ENCODE peak calls at places on chromosomes 12 and 14, in nine cellular contexts. One of them, this sample, is unnamed.

GRCh38 chr12:40225984-40226602 is 1.3 kb downstream of the LRRK2 start:
- DNase-seq in tibial artery: no peak
- DNase-seq in NB4: peak
- DNase-seq in brain microvascular endothelial cell: no peak
- DNase-seq in astrocyte of the cerebellum: no peak
- DNase-seq in fibroblast of pulmonary artery: no peak
- DNase-seq in fibroblast of mammary gland: no peak
- DNase-seq in dorsolateral prefrontal cortex: no peak
- DNase-seq in body of pancreas: no peak
- DNase-seq in this sample: no peak

GRCh38 chr14:36478782-36479181 is 41.2 kb downstream of the NKX2-1 start:
- DNase-seq in tibial artery: no peak
- DNase-seq in NB4: no peak
- DNase-seq in brain microvascular endothelial cell: no peak
- DNase-seq in astrocyte of the cerebellum: no peak
- DNase-seq in fibroblast of pulmonary artery: no peak
- DNase-seq in fibroblast of mammary gland: peak
- DNase-seq in dorsolateral prefrontal cortex: no peak
- DNase-seq in body of pancreas: no peak
- DNase-seq in this sample: no peak

GRCh38 chr12:93742086-93742934 is 65.1 kb downstream of the CRADD start:
- DNase-seq in tibial artery: peak
- DNase-seq in NB4: peak
- DNase-seq in brain microvascular endothelial cell: peak
- DNase-seq in astrocyte of the cerebellum: peak
- DNase-seq in fibroblast of pulmonary artery: peak
- DNase-seq in fibroblast of mammary gland: peak
- DNase-seq in dorsolateral prefrontal cortex: peak
- DNase-seq in body of pancreas: peak
- DNase-seq in this sample: no peak

GRCh38 chr12:115963030-115963480 is 314.4 kb downstream of the MED13L start:
- DNase-seq in tibial artery: no peak
- DNase-seq in NB4: no peak
- DNase-seq in brain microvascular endothelial cell: peak
- DNase-seq in astrocyte of the cerebellum: peak
- DNase-seq in fibroblast of pulmonary artery: peak
- DNase-seq in fibroblast of mammary gland: peak
- DNase-seq in dorsolateral prefrontal cortex: no peak
- DNase-seq in body of pancreas: no peak
- DNase-seq in this sample: peak

GRCh38 chr12:88856201-88856600 is 275.9 kb upstream of the KITLG start:
- DNase-seq in tibial artery: no peak
- DNase-seq in NB4: no peak
- DNase-seq in brain microvascular endothelial cell: no peak
- DNase-seq in astrocyte of the cerebellum: no peak
- DNase-seq in fibroblast of pulmonary artery: no peak
- DNase-seq in fibroblast of mammary gland: no peak
- DNase-seq in dorsolateral prefrontal cortex: no peak
- DNase-seq in body of pancreas: no peak
- DNase-seq in this sample: no peak

GRCh38 chr12:3921526-3921925 is 48.3 kb upstream of the PARP11 start:
- DNase-seq in tibial artery: no peak
- DNase-seq in NB4: no peak
- DNase-seq in brain microvascular endothelial cell: no peak
- DNase-seq in astrocyte of the cerebellum: no peak
- DNase-seq in fibroblast of pulmonary artery: no peak
- DNase-seq in fibroblast of mammary gland: no peak
- DNase-seq in dorsolateral prefrontal cortex: no peak
- DNase-seq in body of pancreas: no peak
- DNase-seq in this sample: no peak

GRCh38 chr12:12467701-12468218 is 94.9 kb downstream of the DUSP16 start:
- DNase-seq in tibial artery: peak
- DNase-seq in NB4: peak
- DNase-seq in brain microvascular endothelial cell: no peak
- DNase-seq in astrocyte of the cerebellum: peak
- DNase-seq in fibroblast of pulmonary artery: no peak
- DNase-seq in fibroblast of mammary gland: no peak
- DNase-seq in dorsolateral prefrontal cortex: peak
- DNase-seq in body of pancreas: no peak
- DNase-seq in this sample: no peak

GRCh38 chr14:57526942-57527341 is 33.3 kb upstream of the CCDC198 start:
- DNase-seq in tibial artery: no peak
- DNase-seq in NB4: peak
- DNase-seq in brain microvascular endothelial cell: no peak
- DNase-seq in astrocyte of the cerebellum: no peak
- DNase-seq in fibroblast of pulmonary artery: no peak
- DNase-seq in fibroblast of mammary gland: no peak
- DNase-seq in dorsolateral prefrontal cortex: no peak
- DNase-seq in body of pancreas: no peak
- DNase-seq in this sample: no peak

GRCh38 chr12:112868459-112869041 is 38.2 kb upstream of the OAS1 start:
- DNase-seq in tibial artery: no peak
- DNase-seq in NB4: no peak
- DNase-seq in brain microvascular endothelial cell: no peak
- DNase-seq in astrocyte of the cerebellum: no peak
- DNase-seq in fibroblast of pulmonary artery: no peak
- DNase-seq in fibroblast of mammary gland: no peak
- DNase-seq in dorsolateral prefrontal cortex: no peak
- DNase-seq in body of pancreas: no peak
- DNase-seq in this sample: no peak

GRCh38 chr12:56358836-56359532 is 923 bp downstream of the STAT2 start:
- DNase-seq in tibial artery: no peak
- DNase-seq in NB4: peak
- DNase-seq in brain microvascular endothelial cell: peak
- DNase-seq in astrocyte of the cerebellum: peak
- DNase-seq in fibroblast of pulmonary artery: peak
- DNase-seq in fibroblast of mammary gland: peak
- DNase-seq in dorsolateral prefrontal cortex: peak
- DNase-seq in body of pancreas: no peak
- DNase-seq in this sample: peak

GRCh38 chr14:76940057-76940456 is 88.5 kb downstream of the IRF2BPL start:
- DNase-seq in tibial artery: no peak
- DNase-seq in NB4: no peak
- DNase-seq in brain microvascular endothelial cell: no peak
- DNase-seq in astrocyte of the cerebellum: no peak
- DNase-seq in fibroblast of pulmonary artery: no peak
- DNase-seq in fibroblast of mammary gland: no peak
- DNase-seq in dorsolateral prefrontal cortex: no peak
- DNase-seq in body of pancreas: no peak
- DNase-seq in this sample: no peak

GRCh38 chr12:50215033-50215432 is 47.9 kb upstream of the CERS5 start:
- DNase-seq in tibial artery: no peak
- DNase-seq in NB4: no peak
- DNase-seq in brain microvascular endothelial cell: no peak
- DNase-seq in astrocyte of the cerebellum: no peak
- DNase-seq in fibroblast of pulmonary artery: peak
- DNase-seq in fibroblast of mammary gland: peak
- DNase-seq in dorsolateral prefrontal cortex: no peak
- DNase-seq in body of pancreas: no peak
- DNase-seq in this sample: no peak

GRCh38 chr12:46187023-46187422 is 81.8 kb downstream of the SLC38A1 start:
- DNase-seq in tibial artery: no peak
- DNase-seq in NB4: no peak
- DNase-seq in brain microvascular endothelial cell: peak
- DNase-seq in astrocyte of the cerebellum: peak
- DNase-seq in fibroblast of pulmonary artery: peak
- DNase-seq in fibroblast of mammary gland: peak
- DNase-seq in dorsolateral prefrontal cortex: no peak
- DNase-seq in body of pancreas: peak
- DNase-seq in this sample: peak

GRCh38 chr14:73764881-73765280 is 50.7 kb upstream of the PNMA1 start:
- DNase-seq in tibial artery: peak
- DNase-seq in NB4: no peak
- DNase-seq in brain microvascular endothelial cell: no peak
- DNase-seq in astrocyte of the cerebellum: no peak
- DNase-seq in fibroblast of pulmonary artery: peak
- DNase-seq in fibroblast of mammary gland: peak
- DNase-seq in dorsolateral prefrontal cortex: no peak
- DNase-seq in body of pancreas: peak
- DNase-seq in this sample: no peak

GRCh38 chr14:75454963-75455546 is 27.2 kb downstream of the JDP2 start:
- DNase-seq in tibial artery: peak
- DNase-seq in NB4: peak
- DNase-seq in brain microvascular endothelial cell: peak
- DNase-seq in astrocyte of the cerebellum: peak
- DNase-seq in fibroblast of pulmonary artery: peak
- DNase-seq in fibroblast of mammary gland: peak
- DNase-seq in dorsolateral prefrontal cortex: no peak
- DNase-seq in body of pancreas: peak
- DNase-seq in this sample: peak

GRCh38 chr12:18320976-18321375 is 59.7 kb downstream of the PIK3C2G start:
- DNase-seq in tibial artery: no peak
- DNase-seq in NB4: no peak
- DNase-seq in brain microvascular endothelial cell: no peak
- DNase-seq in astrocyte of the cerebellum: no peak
- DNase-seq in fibroblast of pulmonary artery: no peak
- DNase-seq in fibroblast of mammary gland: no peak
- DNase-seq in dorsolateral prefrontal cortex: no peak
- DNase-seq in body of pancreas: no peak
- DNase-seq in this sample: no peak

GRCh38 chr14:50082784-50083466 is 33.4 kb downstream of the VCPKMT start:
- DNase-seq in tibial artery: no peak
- DNase-seq in NB4: peak
- DNase-seq in brain microvascular endothelial cell: peak
- DNase-seq in astrocyte of the cerebellum: no peak
- DNase-seq in fibroblast of pulmonary artery: no peak
- DNase-seq in fibroblast of mammary gland: peak
- DNase-seq in dorsolateral prefrontal cortex: no peak
- DNase-seq in body of pancreas: no peak
- DNase-seq in this sample: no peak

GRCh38 chr14:97331058-97331457 is 533.9 kb downstream of the VRK1 start:
- DNase-seq in tibial artery: no peak
- DNase-seq in NB4: no peak
- DNase-seq in brain microvascular endothelial cell: no peak
- DNase-seq in astrocyte of the cerebellum: no peak
- DNase-seq in fibroblast of pulmonary artery: no peak
- DNase-seq in fibroblast of mammary gland: no peak
- DNase-seq in dorsolateral prefrontal cortex: no peak
- DNase-seq in body of pancreas: no peak
- DNase-seq in this sample: no peak

GRCh38 chr12:44385964-44386363 is 490.2 kb downstream of the NELL2 start:
- DNase-seq in tibial artery: no peak
- DNase-seq in NB4: no peak
- DNase-seq in brain microvascular endothelial cell: no peak
- DNase-seq in astrocyte of the cerebellum: no peak
- DNase-seq in fibroblast of pulmonary artery: no peak
- DNase-seq in fibroblast of mammary gland: no peak
- DNase-seq in dorsolateral prefrontal cortex: no peak
- DNase-seq in body of pancreas: no peak
- DNase-seq in this sample: no peak

GRCh38 chr12:108772247-108772646 is 40.9 kb upstream of the CORO1C start:
- DNase-seq in tibial artery: no peak
- DNase-seq in NB4: peak
- DNase-seq in brain microvascular endothelial cell: no peak
- DNase-seq in astrocyte of the cerebellum: no peak
- DNase-seq in fibroblast of pulmonary artery: no peak
- DNase-seq in fibroblast of mammary gland: no peak
- DNase-seq in dorsolateral prefrontal cortex: no peak
- DNase-seq in body of pancreas: no peak
- DNase-seq in this sample: no peak

GRCh38 chr14:29518335-29518734 is 409.3 kb downstream of the PRKD1 start:
- DNase-seq in tibial artery: no peak
- DNase-seq in NB4: no peak
- DNase-seq in brain microvascular endothelial cell: no peak
- DNase-seq in astrocyte of the cerebellum: no peak
- DNase-seq in fibroblast of pulmonary artery: peak
- DNase-seq in fibroblast of mammary gland: peak
- DNase-seq in dorsolateral prefrontal cortex: no peak
- DNase-seq in body of pancreas: no peak
- DNase-seq in this sample: no peak
- TF ChIP-seq CTCF in tibial artery: no peak
- TF ChIP-seq CTCF in NB4: no peak
- TF ChIP-seq CTCF in brain microvascular endothelial cell: peak
- TF ChIP-seq CTCF in astrocyte of the cerebellum: peak
- TF ChIP-seq CTCF in fibroblast of pulmonary artery: peak
- TF ChIP-seq CTCF in fibroblast of mammary gland: peak
- TF ChIP-seq CTCF in dorsolateral prefrontal cortex: no peak
- TF ChIP-seq CTCF in body of pancreas: no peak
- TF ChIP-seq CTCF in this sample: peak

DNA sequence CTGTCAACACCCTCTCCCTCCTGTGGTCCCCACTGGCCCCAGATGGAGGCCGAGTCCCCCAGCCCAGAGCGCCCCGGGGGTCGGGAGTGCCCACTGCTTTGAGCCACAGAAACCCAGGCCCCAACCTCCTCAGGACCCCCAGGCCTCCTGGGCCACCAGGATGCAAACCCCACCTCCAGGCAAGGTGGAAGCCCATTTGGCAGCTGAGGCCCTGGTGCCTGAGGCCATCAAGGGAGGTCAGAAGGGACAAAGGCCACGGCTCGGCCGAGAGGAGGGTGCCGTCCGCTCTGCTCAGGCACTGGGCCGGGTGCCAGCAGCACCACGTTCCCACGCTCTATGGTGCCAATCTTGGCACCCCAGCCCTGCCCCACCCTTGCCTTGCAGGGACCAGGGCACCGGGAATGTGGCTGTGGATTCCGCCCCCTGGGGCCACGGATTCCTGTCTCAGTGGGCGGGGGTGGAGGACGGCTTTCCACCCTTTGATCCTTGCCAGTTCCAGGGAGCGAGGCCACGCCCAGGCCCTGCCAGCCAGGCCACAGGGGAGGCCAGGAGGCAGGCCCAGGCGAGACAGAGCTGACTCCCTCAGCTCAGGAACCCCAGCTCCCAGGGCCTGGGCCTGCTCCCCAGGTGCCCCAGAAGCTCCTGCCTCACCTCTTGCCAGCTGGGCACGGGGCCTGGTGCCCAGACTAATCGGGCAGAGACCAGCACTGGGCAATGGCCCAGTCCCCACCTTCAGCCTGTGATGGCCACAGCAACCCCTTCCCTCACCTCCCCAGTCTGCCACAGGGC is 26.3 kb upstream of the GPR132 start:
- DNase-seq in tibial artery: peak
- DNase-seq in NB4: no peak
- DNase-seq in brain microvascular endothelial cell: no peak
- DNase-seq in astrocyte of the cerebellum: no peak
- DNase-seq in fibroblast of pulmonary artery: no peak
- DNase-seq in fibroblast of mammary gland: no peak
- DNase-seq in dorsolateral prefrontal cortex: no peak
- DNase-seq in body of pancreas: peak
- DNase-seq in this sample: no peak
- H3K4me3 ChIP-seq in tibial artery: peak
- H3K4me3 ChIP-seq in NB4: no peak
- H3K4me3 ChIP-seq in brain microvascular endothelial cell: no peak
- H3K4me3 ChIP-seq in astrocyte of the cerebellum: no peak
- H3K4me3 ChIP-seq in fibroblast of pulmonary artery: no peak
- H3K4me3 ChIP-seq in fibroblast of mammary gland: no peak
- H3K4me3 ChIP-seq in dorsolateral prefrontal cortex: no peak
- H3K4me3 ChIP-seq in body of pancreas: no peak
- H3K4me3 ChIP-seq in this sample: no peak

GRCh38 chr12:42958271-42958674 is 368.7 kb upstream of the PRICKLE1 start:
- DNase-seq in tibial artery: no peak
- DNase-seq in NB4: no peak
- DNase-seq in brain microvascular endothelial cell: peak
- DNase-seq in astrocyte of the cerebellum: no peak
- DNase-seq in fibroblast of pulmonary artery: peak
- DNase-seq in fibroblast of mammary gland: peak
- DNase-seq in dorsolateral prefrontal cortex: no peak
- DNase-seq in body of pancreas: no peak
- DNase-seq in this sample: no peak
- TF ChIP-seq CTCF in tibial artery: no peak
- TF ChIP-seq CTCF in NB4: no peak
- TF ChIP-seq CTCF in brain microvascular endothelial cell: no peak
- TF ChIP-seq CTCF in astrocyte of the cerebellum: no peak
- TF ChIP-seq CTCF in fibroblast of pulmonary artery: no peak
- TF ChIP-seq CTCF in fibroblast of mammary gland: no peak
- TF ChIP-seq CTCF in dorsolateral prefrontal cortex: no peak
- TF ChIP-seq CTCF in body of pancreas: no peak
- TF ChIP-seq CTCF in this sample: no peak

GRCh38 chr14:88488897-88489296 is 65.9 kb downstream of the PTPN21 start:
- DNase-seq in tibial artery: no peak
- DNase-seq in NB4: no peak
- DNase-seq in brain microvascular endothelial cell: no peak
- DNase-seq in astrocyte of the cerebellum: no peak
- DNase-seq in fibroblast of pulmonary artery: no peak
- DNase-seq in fibroblast of mammary gland: no peak
- DNase-seq in dorsolateral prefrontal cortex: no peak
- DNase-seq in body of pancreas: no peak
- DNase-seq in this sample: no peak
- H3K4me3 ChIP-seq in tibial artery: no peak
- H3K4me3 ChIP-seq in NB4: no peak
- H3K4me3 ChIP-seq in brain microvascular endothelial cell: no peak
- H3K4me3 ChIP-seq in astrocyte of the cerebellum: no peak
- H3K4me3 ChIP-seq in fibroblast of pulmonary artery: no peak
- H3K4me3 ChIP-seq in fibroblast of mammary gland: no peak
- H3K4me3 ChIP-seq in dorsolateral prefrontal cortex: no peak
- H3K4me3 ChIP-seq in body of pancreas: no peak
- H3K4me3 ChIP-seq in this sample: no peak

This sample was measured in AG09309.